ENCODE peak calls at places on chromosomes 16 and 17, in eight cellular contexts. Z is SJCRH30; V is sigmoid colon; E is COR-L47; N is cortex of kidney; D is CD8-positive, alpha-beta memory T cell; W is brain microvascular endothelial cell; L is NCI-H748 treated with DMSO at 0.1 percent for 48 hours. P is an unnamed sample.

GRCh38 chr17:45646288-45646988 is 137.7 kb upstream of the CRHR1 start:
- DNase-seq in Z (peak), V (no peak), E (no peak), N (no peak), D (no peak), W (no peak), L (no peak), P (no peak)

GRCh38 chr16:53258809-53259208 is 175.5 kb upstream of the RBL2 start:
- DNase-seq in Z (no peak), V (no peak), E (no peak), N (no peak), D (no peak), W (no peak), L (no peak), P (no peak)

GRCh38 chr17:16352303-16352837 is 899 bp downstream of the CENPV start:
- DNase-seq in Z (peak), V (no peak), E (peak), N (no peak), D (no peak), W (peak), L (peak), P (peak)

GRCh38 chr16:82735696-82736095 is 108.9 kb downstream of the CDH13 start:
- DNase-seq in Z (no peak), V (no peak), E (no peak), N (no peak), D (no peak), W (no peak), L (no peak), P (no peak)

GRCh38 chr16:967077-967541 is 3.7 kb downstream of the LMF1 start:
- DNase-seq in Z (no peak), V (no peak), E (no peak), N (no peak), D (no peak), W (no peak), L (no peak), P (no peak)

GRCh38 chr17:77085916-77086432 is 54.8 kb upstream of the SEC14L1 start:
- DNase-seq in Z (no peak), V (no peak), E (no peak), N (no peak), D (no peak), W (no peak), L (peak), P (peak)

GRCh38 chr17:76004750-76005262 is 4.2 kb downstream of the CDK3 start:
- DNase-seq in Z (no peak), V (no peak), E (no peak), N (no peak), D (no peak), W (no peak), L (no peak), P (no peak)

GRCh38 chr17:58200024-58200633 is 7.6 kb downstream of the EPX start:
- DNase-seq in Z (peak), V (peak), E (peak), N (no peak), D (peak), W (peak), L (peak), P (peak)

GRCh38 chr16:75304521-75305363 is 53.3 kb upstream of the BCAR1 start:
- DNase-seq in Z (no peak), V (peak), E (no peak), N (no peak), D (no peak), W (peak), L (no peak), P (peak)

GRCh38 chr17:77435272-77436057 is 294.7 kb downstream of the SEC14L1 start:
- DNase-seq in Z (no peak), V (no peak), E (no peak), N (no peak), D (peak), W (no peak), L (no peak), P (no peak)

GRCh38 chr16:35011-35775 is 18.2 kb downstream of the POLR3K start:
- DNase-seq in Z (no peak), V (peak), E (no peak), N (no peak), D (no peak), W (no peak), L (no peak), P (no peak)

GRCh38 chr16:1151424-1152122 is 1.3 kb upstream of the CACNA1H start:
- DNase-seq in Z (no peak), V (no peak), E (no peak), N (no peak), D (no peak), W (no peak), L (no peak), P (no peak)

GRCh38 chr16:30121741-30122620 is 1.0 kb downstream of the MAPK3 start:
- DNase-seq in Z (no peak), V (peak), E (no peak), N (no peak), D (no peak), W (peak), L (no peak), P (no peak)

GRCh38 chr16:14325921-14326401 is 254.8 kb downstream of the MRTFB start:
- DNase-seq in Z (no peak), V (no peak), E (peak), N (no peak), D (no peak), W (no peak), L (peak), P (peak)

GRCh38 chr17:79788989-79789942 is 7.6 kb downstream of the CBX8 start:
- DNase-seq in Z (no peak), V (no peak), E (no peak), N (no peak), D (no peak), W (no peak), L (no peak), P (no peak)

GRCh38 chr17:32192379-32192778 is 50.1 kb downstream of the RHOT1 start:
- DNase-seq in Z (no peak), V (no peak), E (no peak), N (no peak), D (no peak), W (peak), L (no peak), P (no peak)

GRCh38 chr16:29745853-29746345 is at the start of gene C16orf54:
- DNase-seq in Z (no peak), V (peak), E (no peak), N (no peak), D (peak), W (no peak), L (no peak), P (no peak)

GRCh38 chr17:74547736-74548135 is 1.8 kb upstream of the CD300C start:
- DNase-seq in Z (no peak), V (no peak), E (no peak), N (no peak), D (no peak), W (no peak), L (no peak), P (no peak)

GRCh38 chr17:49218941-49219913 is 8.7 kb downstream of the ABI3 start:
- DNase-seq in Z (no peak), V (no peak), E (no peak), N (no peak), D (peak), W (no peak), L (no peak), P (peak)

GRCh38 chr17:83055911-83056582 is 23.4 kb upstream of the METRNL start:
- DNase-seq in Z (no peak), V (peak), E (no peak), N (no peak), D (no peak), W (peak), L (no peak), P (no peak)

GRCh38 chr16:56985288-56985961 is 3.9 kb upstream of the NLRC5 start:
- DNase-seq in Z (peak), V (peak), E (no peak), N (no peak), D (no peak), W (peak), L (no peak), P (peak)

GRCh38 chr16:64977211-64977920 is 144.5 kb downstream of the CDH11 start:
- DNase-seq in Z (no peak), V (no peak), E (no peak), N (no peak), D (no peak), W (no peak), L (no peak), P (no peak)